ENCODE peak calls at places on chromosomes 1 and 21, in six cellular contexts. T is adrenal gland; W is OCI-LY7; L is effector memory CD4-positive, alpha-beta T cell; O is thyroid gland; R is cardiac muscle cell. Z is an unnamed sample. For H3K4me1 and H3K36me3, the result is how much of the 10 kb centered on the place peaks cover.

GRCh38 chr1:153386500-153386901 is 4.4 kb downstream of the S100A8 start:
- DNase-seq in R (no peak), L (no peak), W (no peak), T (peak), O (peak), Z (no peak)

GRCh38 chr1:24963099-24963872 is 33.2 kb upstream of the RUNX3 start:
- DNase-seq in L (peak), W (peak), T (no peak), O (no peak), R (no peak), Z (peak)

GRCh38 chr21:31921079-31921478 is 48.3 kb downstream of the HUNK start:
- DNase-seq in T (no peak), O (no peak), W (no peak), L (no peak), R (no peak), Z (no peak)

GRCh38 chr1:41802532-41803501 is 115.9 kb downstream of the HIVEP3 start:
- DNase-seq in T (peak), R (no peak), W (peak), O (peak), L (peak), Z (peak)

GRCh38 chr21:41768371-41769042 is 1.7 kb upstream of the RIPK4 start:
- DNase-seq in T (no peak), R (peak), O (peak), L (no peak), W (peak), Z (no peak)

GRCh38 chr1:110243581-110243980 is 33.5 kb downstream of the KCNC4 start:
- DNase-seq in T (no peak), W (peak), L (no peak), R (no peak), O (no peak), Z (no peak)

GRCh38 chr1:227892930-227893695 is 54.6 kb downstream of the WNT9A start:
- DNase-seq in R (no peak), O (peak), L (no peak), T (peak), W (no peak), Z (no peak)

GRCh38 chr1:77015748-77016341 is 148.6 kb downstream of the ST6GALNAC5 start:
- DNase-seq in W (no peak), T (no peak), O (no peak), L (no peak), R (no peak), Z (no peak)

GRCh38 chr1:225318706-225319575 is 108.9 kb downstream of the LBR start:
- DNase-seq in R (peak), T (no peak), L (no peak), O (no peak), W (peak), Z (peak)

GRCh38 chr1:31736675-31737074 is 27.5 kb downstream of the ADGRB2 start:
- DNase-seq in O (peak), W (no peak), R (no peak), T (peak), L (no peak), Z (peak)

GRCh38 chr1:235945775-235946565 is 79.3 kb upstream of the LYST start:
- DNase-seq in L (no peak), R (no peak), T (peak), O (no peak), W (no peak), Z (no peak)

GRCh38 chr1:7941437-7941793 is 776 bp upstream of the TNFRSF9 start:
- DNase-seq in W (no peak), O (no peak), T (no peak), R (no peak), L (no peak), Z (no peak)

GRCh38 chr1:7300893-7301292 is 470.2 kb upstream of the VAMP3 start:
- DNase-seq in L (no peak), W (no peak), O (no peak), R (no peak), T (peak), Z (no peak)

GRCh38 chr1:159996653-159997052 is 35.1 kb downstream of the PIGM start:
- DNase-seq in R (peak), L (no peak), W (no peak), T (no peak), O (peak), Z (no peak)

GRCh38 chr1:214588963-214589597 is 13.9 kb upstream of the CENPF start:
- DNase-seq in O (no peak), R (no peak), W (no peak), L (no peak), T (peak), Z (no peak)

GRCh38 chr1:116972676-116973035 is 28.9 kb upstream of the CD101 start:
- DNase-seq in W (no peak), R (no peak), T (no peak), L (no peak), O (no peak), Z (no peak)

GRCh38 chr1:195158091-195158490 is 1450.1 kb downstream of the KCNT2 start:
- DNase-seq in L (no peak), O (no peak), T (no peak), R (no peak), W (no peak), Z (no peak)

GRCh38 chr1:54844564-54844963 is 42.4 kb downstream of the DHCR24 start:
- DNase-seq in L (no peak), T (no peak), O (no peak), W (no peak), R (no peak), Z (no peak)

GRCh38 chr1:84269286-84269685 is 32.2 kb upstream of the SAMD13 start:
- DNase-seq in R (no peak), O (no peak), T (no peak), W (no peak), L (no peak), Z (no peak)

GRCh38 chr1:211781260-211781659 is 49.3 kb downstream of the LPGAT1 start:
- DNase-seq in T (no peak), W (no peak), O (no peak), L (no peak), R (no peak), Z (no peak)

GRCh38 chr1:52365091-52365745 is 787 bp downstream of the CC2D1B start:
- DNase-seq in L (no peak), R (peak), O (peak), T (peak), W (peak), Z (no peak)

GRCh38 chr1:24910751-24911650 is 19.1 kb downstream of the RUNX3 start:
- DNase-seq in O (no peak), R (no peak), T (no peak), W (no peak), L (peak), Z (peak)

GRCh38 chr1:10189659-10190058 is 20.7 kb upstream of the KIF1B start:
- DNase-seq in O (no peak), T (no peak), L (no peak), W (peak), R (peak), Z (no peak)

GRCh38 chr21:15731243-15731613 is 1.4 kb downstream of the USP25 start:
- DNase-seq in R (no peak), L (no peak), O (no peak), T (no peak), W (peak), Z (peak)

GRCh38 chr1:102732927-102733326 is 375.4 kb downstream of the COL11A1 start:
- DNase-seq in R (no peak), O (no peak), L (no peak), W (no peak), T (no peak), Z (no peak)

GRCh38 chr1:233459968-233460367 is 132.4 kb downstream of the MAP3K21 start:
- DNase-seq in O (peak), R (peak), W (no peak), T (no peak), L (no peak), Z (no peak)

GRCh38 chr1:225454067-225454618 is 26.3 kb upstream of the LBR start:
- DNase-seq in O (no peak), T (no peak), W (peak), R (no peak), L (no peak), Z (no peak)

GRCh38 chr1:225378880-225379279 is 49.0 kb downstream of the LBR start:
- DNase-seq in W (no peak), R (peak), L (no peak), T (no peak), O (peak), Z (no peak)

DNA sequence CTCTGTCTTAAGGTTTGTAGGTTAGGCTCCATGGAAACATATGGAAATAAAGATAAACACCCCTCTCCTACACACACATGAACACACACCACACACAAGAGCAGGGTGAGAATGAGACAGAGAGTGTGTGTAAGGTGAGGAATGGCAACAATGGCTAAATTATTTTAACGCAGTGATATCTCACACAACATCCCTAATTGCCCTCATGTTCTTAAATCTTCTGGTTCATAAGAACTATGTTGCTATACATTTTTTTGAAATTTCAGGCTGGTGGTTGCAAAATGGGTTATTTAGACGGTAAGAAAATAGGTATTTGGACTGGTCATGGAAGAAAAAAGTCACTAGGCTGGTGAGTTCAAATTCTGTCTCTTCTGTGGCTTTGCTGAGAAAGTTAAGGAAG is 316.7 kb upstream of the ESRRG start:
- DNase-seq in R (no peak), L (no peak), T (no peak), W (no peak), O (no peak), Z (no peak)
- H3K27ac ChIP-seq in R (no peak), L (no peak), T (no peak), W (no peak), O (no peak), Z (no peak)

GRCh38 chr1:1402081-1402900 is 3.2 kb upstream of the CCNL2 start:
- DNase-seq in T (peak), R (peak), O (no peak), L (no peak), W (peak), Z (peak)
- H3K4me1 ChIP-seq in T (under half), R (under half), O (under half), L (under half), W (under half), Z (under half)

DNA sequence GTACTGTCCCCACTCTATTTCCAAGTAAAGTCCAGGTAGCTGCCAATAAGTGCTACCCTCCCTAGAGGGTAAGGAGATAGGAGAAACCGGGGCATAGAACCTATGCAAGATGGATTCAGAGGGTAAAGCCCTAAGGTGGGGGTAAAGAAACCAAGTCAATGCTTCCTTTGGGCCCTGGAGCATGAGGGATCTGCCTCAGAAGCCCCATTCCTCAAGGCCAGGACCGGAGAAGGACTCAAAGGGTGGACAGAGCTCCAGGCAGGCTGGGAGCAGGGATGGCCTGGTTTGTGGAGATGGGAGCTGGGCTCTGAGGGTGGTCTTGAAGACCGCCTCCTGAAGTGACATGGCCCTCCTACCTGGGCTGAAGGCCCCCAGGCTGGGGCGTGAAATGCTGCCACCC is 3.9 kb downstream of the EPHA2 start:
- DNase-seq in T (no peak), O (no peak), W (no peak), R (no peak), L (no peak), Z (no peak)
- H3K36me3 ChIP-seq in T (under half), O (under half), W (under half), R (under half), L (under half), Z (under half)

DNA sequence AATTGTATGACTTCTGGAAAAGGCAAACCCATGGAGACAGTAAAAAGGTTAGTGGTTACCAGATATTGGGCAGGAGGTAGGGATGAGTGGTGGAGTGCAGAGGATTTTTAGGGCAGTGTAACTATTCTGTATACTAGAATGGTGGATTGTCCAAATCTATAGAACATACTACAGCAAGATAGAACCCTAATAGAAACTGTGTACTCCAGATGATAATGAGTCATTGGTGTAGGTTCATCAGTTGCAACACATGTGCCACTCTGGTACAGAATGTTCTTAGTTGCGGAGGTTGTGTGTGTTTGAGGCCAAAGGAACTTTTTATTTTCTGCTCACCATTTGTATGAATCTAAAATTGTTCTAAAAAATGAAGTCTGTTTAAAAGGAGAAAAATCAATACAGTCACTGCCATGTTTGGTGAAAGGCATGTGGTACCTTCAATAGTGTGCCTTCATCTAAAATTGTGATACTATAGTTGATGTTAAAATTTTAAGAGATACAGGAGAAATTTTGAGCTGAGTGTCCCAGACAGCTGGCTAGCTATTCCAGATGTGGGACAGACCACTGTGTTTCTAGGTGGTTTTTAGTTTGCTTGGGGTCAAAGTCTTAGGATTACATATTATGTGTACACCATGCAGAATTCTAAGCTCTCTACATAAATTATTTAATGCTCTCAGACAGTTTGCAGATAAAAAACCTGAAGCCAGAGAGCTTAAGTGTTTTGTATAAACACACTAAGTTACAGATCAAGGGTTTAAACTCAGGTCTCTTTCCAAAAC is 150.5 kb downstream of the RPS6KC1 start:
- DNase-seq in T (no peak), R (no peak), W (no peak), O (no peak), L (no peak), Z (no peak)
- H3K27ac ChIP-seq in T (no peak), R (no peak), W (no peak), O (no peak), L (no peak), Z (no peak)

GRCh38 chr1:18938008-18938706 is 18.3 kb downstream of the IFFO2 start:
- DNase-seq in R (no peak), W (no peak), L (no peak), T (peak), O (peak), Z (no peak)
- H3K4me1 ChIP-seq in R (under half), W (under half), L (half or more), T (half or more), O (half or more), Z (half or more)

GRCh38 chr1:2405588-2406295 is 6.6 kb downstream of the PEX10 start:
- DNase-seq in O (no peak), L (no peak), T (peak), W (no peak), R (no peak), Z (peak)
- H3K36me3 ChIP-seq in O (half or more), L (half or more), T (half or more), W (half or more), R (under half), Z (under half)

GRCh38 chr1:88877382-88877825 is 14.0 kb downstream of the GTF2B start:
- DNase-seq in T (no peak), W (peak), O (peak), L (no peak), R (peak), Z (peak)
- H3K27ac ChIP-seq in T (no peak), W (no peak), O (no peak), L (no peak), R (no peak), Z (no peak)